ENCODE peak calls at places on chromosomes 11 and 22, in four cellular contexts. I is HEK293T, O is K562, U is GM12878. P is an unnamed sample.

GRCh38 chr22:46043339-46043738 is 66.4 kb upstream of the WNT7B start:
- DNase-seq in I (no peak), O (no peak), U (no peak), P (no peak)

GRCh38 chr11:122045181-122045586 is 70.8 kb downstream of the BLID start:
- DNase-seq in I (no peak), O (no peak), U (no peak), P (no peak)

GRCh38 chr11:118911113-118911879 is 14.4 kb downstream of the BCL9L start:
- DNase-seq in I (no peak), O (no peak), U (no peak), P (peak)

GRCh38 chr22:37971475-37972434 is 12.6 kb downstream of the SOX10 start:
- DNase-seq in I (no peak), O (no peak), U (no peak), P (no peak)

GRCh38 chr11:42951266-42951665 is 360.5 kb upstream of the API5 start:
- DNase-seq in I (no peak), O (no peak), U (no peak), P (no peak)

GRCh38 chr11:128282053-128282452 is 305.3 kb downstream of the ETS1 start:
- DNase-seq in I (no peak), O (no peak), U (no peak), P (no peak)

GRCh38 chr22:25068701-25069100 is 116.2 kb downstream of the KIAA1671 start:
- DNase-seq in I (no peak), O (no peak), U (no peak), P (no peak)

GRCh38 chr11:116263770-116264169 is 509.0 kb downstream of the BUD13 start:
- DNase-seq in I (no peak), O (no peak), U (no peak), P (no peak)

GRCh38 chr11:118046051-118046963 is 30.6 kb upstream of the TMPRSS4 start:
- DNase-seq in I (no peak), O (no peak), U (peak), P (no peak)

GRCh38 chr11:62340269-62340901 is 3.1 kb downstream of the ASRGL1 start:
- DNase-seq in I (peak), O (peak), U (peak), P (peak)

GRCh38 chr22:46287873-46288751 is 8.6 kb upstream of the GTSE1 start:
- DNase-seq in I (no peak), O (no peak), U (peak), P (no peak)

GRCh38 chr11:46246514-46246913 is 30.9 kb upstream of the CREB3L1 start:
- DNase-seq in I (no peak), O (no peak), U (no peak), P (no peak)

GRCh38 chr22:22720724-22721261 is 76.4 kb downstream of the GGTLC2 start:
- DNase-seq in I (no peak), O (peak), U (peak), P (no peak)

GRCh38 chr11:123585721-123586120 is 68.7 kb downstream of the SCN3B start:
- DNase-seq in I (no peak), O (no peak), U (no peak), P (no peak)

GRCh38 chr11:44363116-44363515 is 53.2 kb upstream of the ALX4 start:
- DNase-seq in I (no peak), O (no peak), U (no peak), P (no peak)

GRCh38 chr11:119374632-119375394 is 6.7 kb downstream of the USP2 start:
- DNase-seq in I (no peak), O (peak), U (no peak), P (no peak)

GRCh38 chr11:35619754-35620640 is 1.7 kb downstream of the FJX1 start:
- DNase-seq in I (peak), O (peak), U (no peak), P (peak)

GRCh38 chr11:73431431-73431830 is 55.2 kb downstream of the RELT start:
- DNase-seq in I (no peak), O (no peak), U (no peak), P (no peak)

GRCh38 chr11:94457118-94458029 is 36.3 kb downstream of the MRE11 start:
- DNase-seq in I (no peak), O (peak), U (no peak), P (no peak)

DNA sequence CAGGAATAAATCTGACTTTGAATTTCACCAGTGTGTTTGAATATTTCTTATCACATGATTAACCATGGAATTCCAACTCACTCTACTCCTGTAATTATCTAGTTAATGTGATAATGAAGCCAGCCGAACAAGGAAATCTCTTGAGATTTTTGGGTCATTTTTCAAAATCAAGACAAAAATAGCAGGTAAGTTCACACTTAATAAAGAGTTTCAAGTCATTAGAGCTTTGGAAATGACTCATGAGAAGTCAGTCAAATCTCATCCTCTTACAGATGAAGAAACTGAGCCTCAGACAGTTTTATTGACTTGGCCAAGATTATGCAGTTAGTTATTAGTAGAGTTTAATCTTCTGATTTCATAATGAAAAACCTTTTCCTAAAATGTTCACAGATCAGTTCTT is 148.8 kb downstream of the ARHGAP42 start:
- DNase-seq in I (no peak), O (no peak), U (no peak), P (no peak)
- TF ChIP-seq TARDBP in I (no peak), O (no peak), U (no peak), P (no peak)

GRCh38 chr11:13260196-13260962 is 17.2 kb upstream of the BMAL1 start:
- DNase-seq in I (no peak), O (no peak), U (no peak), P (no peak)
- TF ChIP-seq TARDBP in I (no peak), O (no peak), U (no peak), P (no peak)

DNA sequence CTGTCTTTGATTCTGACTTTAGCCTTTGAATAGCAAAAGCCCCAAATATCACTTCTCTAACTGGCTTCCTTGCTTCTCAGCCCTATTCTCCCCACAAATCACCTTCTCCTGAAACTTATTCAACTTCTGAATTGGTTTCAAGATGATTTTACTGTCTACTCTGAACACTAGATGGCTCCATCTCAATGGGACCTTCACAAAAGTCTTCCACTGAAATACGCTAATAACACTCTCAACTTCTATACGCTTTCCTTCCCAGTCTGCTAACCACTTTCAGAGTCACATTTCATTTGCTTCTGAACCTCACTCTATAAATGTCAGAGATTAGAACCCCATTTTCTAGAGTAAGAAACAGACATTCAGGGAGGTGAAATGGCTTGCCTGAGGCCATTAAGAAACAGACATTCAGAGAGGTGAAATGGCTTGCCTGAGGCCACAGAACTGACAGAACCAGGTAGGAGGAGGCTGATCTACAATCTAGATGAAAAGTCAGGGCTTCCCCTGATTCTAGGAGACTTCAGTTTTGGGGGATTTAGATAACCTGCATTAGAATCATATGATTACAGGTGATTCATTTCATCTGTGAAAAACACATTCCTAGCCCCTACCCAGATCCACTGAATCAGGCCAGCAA is 20.6 kb downstream of the MORC2 start:
- DNase-seq in I (peak), O (no peak), U (no peak), P (peak)
- TF ChIP-seq TARDBP in I (no peak), O (no peak), U (no peak), P (no peak)

DNA sequence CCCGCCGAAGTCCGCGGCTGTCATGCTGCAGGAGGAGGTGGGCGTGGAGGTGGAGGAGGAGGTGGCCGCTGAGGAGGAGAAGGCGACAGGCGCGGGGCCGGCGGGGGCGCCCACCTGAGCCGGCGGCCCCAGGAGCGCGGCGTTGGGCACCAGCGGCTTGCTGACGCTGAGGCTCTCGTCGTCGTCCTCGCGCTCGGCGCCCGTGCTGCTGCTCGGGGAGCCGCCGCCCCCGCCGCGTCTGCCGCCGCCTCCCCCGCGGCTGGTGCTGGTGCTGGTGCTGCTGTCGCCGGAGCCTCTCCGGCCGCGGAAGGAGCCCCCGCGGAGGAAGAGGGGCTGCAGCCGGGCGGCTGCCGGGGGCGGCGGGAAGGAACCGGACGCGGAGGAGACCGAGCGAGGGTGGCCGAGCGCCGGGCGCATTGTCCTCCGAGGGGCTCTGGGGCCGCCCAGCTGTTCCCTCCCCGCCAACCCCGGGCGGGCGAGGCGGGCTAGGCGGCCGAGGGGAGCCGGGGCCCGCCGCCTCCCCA is 387 bp downstream of the TMEM121B start:
- DNase-seq in I (peak), O (no peak), U (no peak), P (no peak)
- TF ChIP-seq TARDBP in I (no peak), O (no peak), U (no peak), P (no peak)

DNA sequence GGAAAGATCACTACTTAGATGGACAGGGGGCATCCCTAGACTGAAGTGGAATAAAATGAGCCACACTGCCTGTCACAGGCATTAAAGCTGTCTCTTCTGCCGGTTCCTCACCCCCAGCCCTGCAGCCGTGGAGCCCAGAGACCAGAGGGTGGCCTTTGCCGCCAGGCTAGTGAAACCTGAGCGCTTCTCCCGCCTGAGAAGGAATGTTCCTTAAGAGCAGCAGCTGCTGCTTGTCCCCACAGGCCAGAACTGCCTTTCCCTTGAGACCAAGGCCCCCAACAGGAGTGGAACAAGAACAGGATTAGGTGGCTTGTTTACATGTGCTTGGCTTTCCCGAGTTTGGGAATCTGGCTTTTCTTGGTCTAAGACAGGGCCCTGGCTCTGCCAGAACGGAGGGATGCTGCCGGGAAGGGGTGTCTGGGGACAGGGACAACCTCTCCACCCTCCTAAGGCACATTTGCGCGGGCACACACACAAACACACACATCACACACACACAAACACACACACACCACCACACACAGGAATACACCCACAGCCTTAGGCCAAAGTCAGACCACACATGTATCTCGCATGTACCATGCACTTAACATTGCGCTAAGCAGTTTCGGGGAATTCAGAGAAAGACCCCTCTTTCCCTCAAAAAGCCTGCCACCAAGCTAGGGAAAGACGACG is 91.8 kb downstream of the FEZ1 start:
- DNase-seq in I (peak), O (no peak), U (no peak), P (no peak)
- TF ChIP-seq TARDBP in I (no peak), O (no peak), U (no peak), P (no peak)